ENCODE peak calls at places on chromosomes 1 and 21, in nine cellular contexts. S is right lobe of liver, D is suprapubic skin, Z is spleen, L is breast epithelium, U is H1, R is adrenal gland, W is uterus, B is transverse colon. F is an unnamed sample.

GRCh38 chr21:14630556-14631069 is 84.5 kb upstream of the SAMSN1 start:
- DNase-seq in R (no peak), U (no peak), W (no peak), Z (no peak), S (no peak), D (no peak), L (no peak), B (no peak), F (peak)

GRCh38 chr1:51607676-51608075 is 9.2 kb upstream of the OSBPL9 start:
- DNase-seq in W (no peak), S (no peak), U (no peak), R (peak), Z (no peak), L (no peak), D (no peak), B (no peak), F (peak)

GRCh38 chr1:18232052-18232451 is 124.5 kb downstream of the IGSF21 start:
- DNase-seq in R (no peak), U (no peak), S (no peak), B (no peak), D (no peak), Z (no peak), W (no peak), L (no peak), F (peak)

GRCh38 chr1:234683856-234684632 is 74.1 kb upstream of the IRF2BP2 start:
- DNase-seq in L (peak), D (peak), S (peak), W (peak), B (peak), U (no peak), Z (no peak), R (peak), F (peak)

GRCh38 chr1:20485527-20486456 is at the start of gene CAMK2N1:
- DNase-seq in Z (peak), B (peak), L (peak), S (peak), R (peak), U (peak), D (peak), W (peak), F (no peak)

GRCh38 chr1:32179443-32180185 is at the start of gene TXLNA:
- DNase-seq in R (peak), S (peak), B (peak), L (peak), U (peak), Z (peak), W (peak), D (peak), F (peak)

GRCh38 chr1:64856564-64856963 is 109.8 kb downstream of the JAK1 start:
- DNase-seq in U (no peak), W (peak), L (no peak), S (peak), Z (no peak), D (no peak), B (peak), R (no peak), F (no peak)

GRCh38 chr1:44609412-44609767 is 64.9 kb downstream of the TMEM53 start:
- DNase-seq in S (peak), Z (no peak), B (peak), R (peak), D (no peak), L (no peak), W (peak), U (peak), F (peak)

GRCh38 chr1:32775640-32776337 is 41.4 kb downstream of the YARS1 start:
- DNase-seq in U (no peak), S (no peak), B (no peak), L (no peak), Z (no peak), D (no peak), R (peak), W (no peak), F (no peak)

GRCh38 chr21:46160563-46161179 is 5.3 kb upstream of the FTCD start:
- DNase-seq in W (no peak), R (no peak), B (peak), D (peak), U (no peak), S (peak), Z (no peak), L (peak), F (peak)

GRCh38 chr1:2121071-2121691 is 71.0 kb downstream of the PRKCZ start:
- DNase-seq in S (no peak), R (peak), Z (no peak), L (no peak), W (no peak), U (no peak), D (no peak), B (no peak), F (no peak)

GRCh38 chr1:18854331-18855025 is 5.0 kb downstream of the TAS1R2 start:
- DNase-seq in Z (no peak), W (no peak), U (no peak), R (no peak), L (no peak), S (no peak), B (no peak), D (no peak), F (no peak)

GRCh38 chr1:28915036-28915895 is 897 bp downstream of the EPB41 start:
- DNase-seq in B (peak), Z (peak), D (peak), S (no peak), L (no peak), U (peak), W (peak), R (peak), F (no peak)

GRCh38 chr1:192887426-192887825 is 78.6 kb downstream of the RGS2 start:
- DNase-seq in W (no peak), U (no peak), R (no peak), S (no peak), Z (no peak), B (no peak), D (no peak), L (no peak), F (no peak)

GRCh38 chr1:244361764-244362473 is 89.8 kb downstream of the ADSS2 start:
- DNase-seq in B (no peak), Z (no peak), W (no peak), L (no peak), S (no peak), D (no peak), U (no peak), R (no peak), F (no peak)

GRCh38 chr1:227318003-227318851 is at the start of gene CDC42BPA:
- DNase-seq in S (peak), W (peak), D (peak), R (peak), U (peak), B (peak), L (peak), Z (peak), F (peak)
- TF ChIP-seq POLR2A in S (peak), W (peak), D (no peak), R (peak), U (peak), B (peak), L (no peak), Z (peak), F (peak)

DNA sequence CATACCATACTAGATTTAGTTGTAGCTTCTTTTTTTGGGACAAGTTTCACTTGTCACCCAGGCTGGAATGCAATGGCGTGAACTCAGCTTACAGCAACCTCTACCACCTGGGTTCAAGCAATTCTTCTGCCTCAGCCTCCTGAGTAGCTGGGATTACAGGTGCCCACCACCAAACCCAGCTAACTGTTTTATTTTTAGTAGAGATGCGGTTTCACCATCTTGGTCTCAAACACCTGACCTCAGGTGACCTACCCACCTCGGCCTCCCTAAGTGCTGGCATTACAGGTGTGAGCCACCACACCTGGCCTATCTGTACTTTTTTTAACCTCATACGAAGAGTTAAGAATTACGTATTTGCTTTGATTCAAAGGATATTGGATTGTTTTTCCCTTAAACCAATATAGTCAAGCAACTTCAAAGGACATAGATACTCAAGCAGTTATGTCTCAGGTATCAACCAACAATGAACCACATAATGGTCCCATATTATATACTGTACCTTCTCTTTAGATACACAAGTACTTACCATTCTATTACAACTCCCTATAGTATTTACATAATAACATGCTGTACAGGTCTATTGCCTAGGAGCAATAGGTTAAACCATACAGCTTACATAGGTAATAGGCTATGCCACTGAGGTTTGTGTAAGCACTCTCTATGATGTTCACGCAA is 7.5 kb downstream of the HMGN1 start:
- DNase-seq in S (no peak), L (no peak), Z (no peak), W (no peak), D (no peak), B (no peak), U (no peak), R (no peak), F (no peak)
- TF ChIP-seq POLR2A in S (no peak), L (no peak), Z (no peak), W (no peak), D (no peak), B (no peak), U (peak), R (no peak), F (peak)

DNA sequence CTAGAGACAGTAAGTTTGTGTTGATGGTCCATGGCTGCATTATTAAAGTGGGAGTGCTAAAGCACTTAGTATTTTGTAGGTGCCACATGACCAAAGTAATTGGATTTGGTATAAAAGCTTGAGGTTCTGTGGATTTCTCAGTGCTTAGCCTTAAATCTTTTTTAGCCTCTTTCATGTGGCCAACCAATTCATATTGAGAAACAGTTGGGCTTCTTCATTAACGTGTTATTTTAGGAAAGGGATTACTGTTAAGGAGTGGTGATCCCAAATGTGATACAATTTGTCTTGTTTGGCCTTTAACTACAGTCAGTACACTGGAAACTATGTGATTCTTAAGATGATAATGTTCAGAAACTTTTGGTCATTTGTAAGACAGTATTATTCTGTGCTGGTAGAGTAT is 25.5 kb downstream of the MAN1A2 start:
- DNase-seq in D (no peak), L (no peak), Z (no peak), S (no peak), U (no peak), W (no peak), B (no peak), R (no peak), F (no peak)
- TF ChIP-seq POLR2A in D (no peak), L (no peak), Z (no peak), S (no peak), U (no peak), W (no peak), B (no peak), R (no peak), F (no peak)

DNA sequence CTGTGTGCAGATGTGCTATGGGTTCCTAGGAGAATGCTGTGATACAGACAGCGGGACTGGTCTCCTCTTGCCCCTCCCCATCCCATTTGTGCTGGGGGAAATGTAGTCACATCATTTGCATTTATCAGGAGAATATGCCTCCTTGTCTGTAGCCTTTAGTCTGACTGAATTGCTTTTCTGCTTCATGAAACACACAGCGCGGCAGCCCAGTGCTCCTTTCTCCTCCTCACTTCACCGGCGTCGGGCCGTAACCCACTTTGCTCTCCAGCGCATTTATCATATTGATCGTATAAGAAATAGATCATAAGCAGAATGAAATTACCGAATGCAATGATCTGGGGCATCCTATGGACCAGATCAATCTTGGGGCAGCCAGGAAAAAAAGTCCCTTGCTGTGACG is 23.7 kb upstream of the PLXNA2 start:
- DNase-seq in W (no peak), L (no peak), B (no peak), R (no peak), Z (no peak), U (no peak), D (no peak), S (no peak), F (no peak)
- TF ChIP-seq POLR2A in W (no peak), L (no peak), B (no peak), R (no peak), Z (no peak), U (no peak), D (no peak), S (no peak), F (no peak)

GRCh38 chr1:201827321-201828281 is 1.4 kb upstream of the IPO9 start:
- DNase-seq in W (no peak), L (no peak), R (no peak), S (no peak), Z (no peak), D (no peak), U (no peak), B (no peak), F (no peak)
- TF ChIP-seq POLR2A in W (no peak), L (no peak), R (no peak), S (no peak), Z (no peak), D (no peak), U (no peak), B (no peak), F (no peak)

DNA sequence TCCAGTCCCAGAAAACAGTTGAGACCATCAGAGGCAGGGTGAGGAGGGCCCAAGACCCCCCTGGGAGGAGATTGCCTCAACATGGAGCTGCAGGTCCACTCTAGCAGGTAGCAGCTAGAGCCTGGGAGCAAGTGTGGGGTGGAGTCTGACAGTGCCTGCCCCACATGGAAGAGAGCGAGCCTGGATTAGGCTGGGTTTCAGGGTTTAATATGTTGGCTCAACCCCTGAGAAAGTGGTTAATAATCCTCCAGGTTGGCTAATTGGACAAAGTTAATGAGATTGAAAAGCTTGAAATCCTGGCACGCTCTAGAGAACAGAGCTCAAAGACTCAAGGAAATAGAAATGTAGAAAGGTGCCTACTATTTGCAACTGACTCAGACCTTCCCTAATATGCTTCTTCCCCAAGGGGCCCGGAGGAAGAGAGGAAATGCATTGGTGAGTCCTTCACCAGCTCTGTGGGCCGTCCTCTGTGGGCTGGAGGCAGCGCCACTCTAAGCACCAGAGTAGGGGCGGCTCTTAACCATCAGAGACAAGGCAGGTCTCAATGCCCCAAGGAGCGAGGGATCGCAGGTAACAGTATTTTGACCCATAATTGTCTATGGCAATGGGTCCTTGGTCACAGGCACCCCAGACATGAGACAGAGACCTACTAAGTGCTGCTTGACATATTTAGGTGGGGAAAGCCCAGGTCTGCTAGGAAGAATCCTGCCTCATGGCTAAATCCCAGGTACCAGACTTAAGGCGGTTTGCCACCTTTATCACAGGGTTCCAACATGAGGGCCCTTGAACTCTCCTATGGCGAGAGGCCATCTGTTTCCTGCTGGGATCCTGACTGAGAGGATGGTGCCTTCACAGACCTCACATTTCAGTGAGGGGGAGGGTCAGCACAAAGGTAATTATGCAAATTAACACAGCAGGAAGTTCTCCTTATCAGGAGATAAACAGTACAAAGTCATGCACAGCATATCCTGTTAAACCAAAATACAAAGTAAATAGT is 33.8 kb downstream of the RSPH1 start:
- DNase-seq in S (peak), L (peak), W (no peak), R (no peak), U (no peak), Z (no peak), B (peak), D (peak), F (no peak)
- TF ChIP-seq POLR2A in S (peak), L (no peak), W (no peak), R (no peak), U (no peak), Z (no peak), B (peak), D (no peak), F (no peak)

GRCh38 chr1:232833966-232834535 is 28.8 kb downstream of the MAP10 start:
- DNase-seq in B (no peak), W (no peak), S (no peak), U (no peak), Z (no peak), D (no peak), R (no peak), L (no peak), F (no peak)

GRCh38 chr1:232841823-232842565 is 36.8 kb downstream of the MAP10 start:
- DNase-seq in D (no peak), S (no peak), U (no peak), W (no peak), L (no peak), R (no peak), Z (no peak), B (no peak), F (no peak)

GRCh38 chr1:232831895-232832294 is 26.7 kb downstream of the MAP10 start:
- DNase-seq in D (no peak), B (no peak), R (no peak), U (no peak), W (no peak), Z (no peak), S (no peak), L (no peak), F (no peak)

GRCh38 chr1:232837085-232837484 is 31.9 kb downstream of the MAP10 start:
- DNase-seq in Z (no peak), U (no peak), D (no peak), L (no peak), W (no peak), B (no peak), S (no peak), R (no peak), F (no peak)
- TF ChIP-seq POLR2A in Z (no peak), U (no peak), D (no peak), L (no peak), W (no peak), B (no peak), S (no peak), R (no peak), F (no peak)

F was measured in erythroblast.